ENCODE peak calls at places on chromosomes 7 and 10, in seven cellular contexts. Y, J, E, G, X, W and R are unnamed samples.

GRCh38 chr10:70192325-70192966 is 22.1 kb upstream of the SAR1A start:
- DNase-seq in Y (peak; percentile 95), J (no peak), E (peak; percentile 46), G (no peak), X (no peak), W (no peak), R (no peak)

GRCh38 chr7:116239434-116239833 is 29.1 kb downstream of the TES start:
- DNase-seq in Y (no peak), J (no peak), E (no peak), G (no peak), X (no peak), W (no peak), R (no peak)

GRCh38 chr10:97759157-97759980 is 12.4 kb downstream of the SFRP5 start:
- DNase-seq in Y (peak; percentile 40), J (peak; percentile 54), E (peak; percentile 64), G (no peak), X (peak; percentile 73), W (peak; percentile 83), R (peak; percentile 63)

GRCh38 chr7:28815928-28816373 is 142.2 kb downstream of the TRIL start:
- DNase-seq in Y (no peak), J (no peak), E (no peak), G (no peak), X (no peak), W (no peak), R (no peak)

GRCh38 chr10:112756118-112756512 is 193.9 kb upstream of the TCF7L2 start:
- DNase-seq in Y (no peak), J (no peak), E (no peak), G (no peak), X (no peak), W (no peak), R (no peak)

GRCh38 chr10:125812128-125812527 is 10.9 kb downstream of the UROS start:
- DNase-seq in Y (no peak), J (no peak), E (peak; percentile 29), G (no peak), X (no peak), W (no peak), R (no peak)

GRCh38 chr7:145729701-145730100 is 386.9 kb upstream of the CNTNAP2 start:
- DNase-seq in Y (no peak), J (no peak), E (no peak), G (no peak), X (no peak), W (no peak), R (no peak)

GRCh38 chr7:151867912-151868804 is 8.8 kb downstream of the PRKAG2 start:
- DNase-seq in Y (no peak), J (peak; percentile 73), E (no peak), G (no peak), X (no peak), W (no peak), R (no peak)

GRCh38 chr7:76358053-76358477 is 726 bp downstream of the YWHAG start:
- DNase-seq in Y (no peak), J (peak; percentile 78), E (peak; percentile 37), G (peak; percentile 86), X (peak; percentile 82), W (peak; percentile 12), R (peak; percentile 81)

GRCh38 chr7:42495251-42495650 is 258.2 kb upstream of the GLI3 start:
- DNase-seq in Y (peak; percentile 78), J (no peak), E (peak; percentile 16), G (no peak), X (no peak), W (no peak), R (no peak)

GRCh38 chr10:132899054-132899750 is 43.2 kb downstream of the CFAP46 start:
- DNase-seq in Y (no peak), J (no peak), E (no peak), G (peak; percentile 44), X (peak; percentile 15), W (no peak), R (no peak)

GRCh38 chr7:99624487-99624886 is 7.7 kb downstream of the ZSCAN25 start:
- DNase-seq in Y (no peak), J (no peak), E (no peak), G (peak; percentile 53), X (peak; percentile 39), W (no peak), R (no peak)

GRCh38 chr7:40714338-40715052 is 579.7 kb downstream of the SUGCT start:
- DNase-seq in Y (no peak), J (no peak), E (peak; percentile 68), G (no peak), X (no peak), W (no peak), R (no peak)

GRCh38 chr7:98464558-98464940 is 63.7 kb upstream of the BAIAP2L1 start:
- DNase-seq in Y (no peak), J (no peak), E (no peak), G (no peak), X (no peak), W (no peak), R (no peak)

GRCh38 chr10:112585052-112585451 is 138.0 kb downstream of the VTI1A start:
- DNase-seq in Y (peak; percentile 84), J (no peak), E (peak; percentile 66), G (no peak), X (no peak), W (no peak), R (no peak)

GRCh38 chr10:14683246-14683645 is 91.5 kb downstream of the FAM107B start:
- DNase-seq in Y (no peak), J (no peak), E (no peak), G (no peak), X (no peak), W (no peak), R (no peak)

DNA sequence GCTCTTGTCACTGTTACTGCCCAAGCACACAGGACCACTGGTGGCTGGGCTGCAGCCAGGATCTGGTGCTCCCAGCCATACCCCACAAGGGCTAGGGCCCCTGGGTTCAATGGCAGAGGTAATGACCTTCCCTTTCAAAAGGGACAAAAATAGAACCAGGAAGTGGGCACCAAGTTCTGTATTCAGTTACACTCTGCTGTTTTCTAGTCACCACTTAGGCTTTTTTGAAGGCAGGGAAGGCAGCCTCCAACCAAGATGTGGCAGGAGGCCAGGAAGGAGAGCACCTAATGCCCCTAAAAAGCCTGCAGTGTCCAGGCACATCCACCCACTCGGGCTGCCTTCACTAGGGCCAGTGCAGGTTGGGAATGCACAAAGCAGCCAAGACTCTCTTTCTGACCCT is 47.8 kb downstream of the NOD1 start:
- DNase-seq in Y (no peak), J (peak; percentile 16), E (no peak), G (no peak), X (peak; percentile 56), W (no peak), R (no peak)
- TF ChIP-seq CTCF in Y (no peak), J (no peak), E (no peak), G (no peak), X (no peak), W (no peak), R (no peak)

GRCh38 chr10:90587081-90587491 is 270.8 kb downstream of the HTR7 start:
- DNase-seq in Y (peak; percentile 71), J (no peak), E (peak; percentile 85), G (no peak), X (no peak), W (no peak), R (no peak)
- TF ChIP-seq CTCF in Y (no peak), J (no peak), E (no peak), G (no peak), X (no peak), W (no peak), R (no peak)

GRCh38 chr10:92816106-92816505 is 32.2 kb upstream of the EXOC6 start:
- DNase-seq in Y (no peak), J (no peak), E (peak; percentile 80), G (no peak), X (no peak), W (no peak), R (no peak)
- TF ChIP-seq CTCF in Y (no peak), J (peak; percentile 26), E (no peak), G (no peak), X (no peak), W (no peak), R (no peak)

DNA sequence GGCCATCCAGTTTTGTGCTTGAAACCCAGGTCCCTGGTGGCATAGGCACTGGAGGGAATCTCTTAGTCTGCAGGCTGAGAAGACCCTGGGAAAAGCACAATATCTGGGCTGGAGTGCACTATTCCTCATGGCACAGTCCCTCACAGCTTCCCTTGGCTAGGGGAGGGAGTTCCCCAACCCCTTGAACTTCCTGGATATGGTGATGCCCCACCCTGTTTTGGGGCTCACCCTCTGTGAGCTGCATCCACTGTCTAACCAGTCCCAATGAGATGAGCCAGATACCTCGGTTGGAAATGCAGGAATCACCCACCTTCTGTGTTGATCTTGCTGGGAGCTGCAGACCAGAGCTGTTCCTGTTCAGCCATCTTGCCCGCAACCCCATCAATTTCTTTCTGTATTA is 19.8 kb upstream of the NAMPT start:
- DNase-seq in Y (no peak), J (no peak), E (no peak), G (no peak), X (no peak), W (no peak), R (no peak)
- TF ChIP-seq CTCF in Y (no peak), J (no peak), E (no peak), G (no peak), X (no peak), W (no peak), R (no peak)